ENCODE peak calls at places on chromosomes 6 and 20, in six cellular contexts. One of them, this sample, is unnamed.

GRCh38 chr6:16334671-16335070 is 96.3 kb downstream of the GMPR start:
- DNase-seq in AG08396: peak
- DNase-seq in activated CD8-positive, alpha-beta memory T cell treated with anti-CD3 and anti-CD28 coated beads for 4 hours: no peak
- DNase-seq in Calu3: no peak
- DNase-seq in OCI-LY7: no peak
- DNase-seq in mesothelial cell of epicardium: no peak
- DNase-seq in this sample: peak

GRCh38 chr6:128806274-128806673 is 76.7 kb upstream of the LAMA2 start:
- DNase-seq in AG08396: no peak
- DNase-seq in activated CD8-positive, alpha-beta memory T cell treated with anti-CD3 and anti-CD28 coated beads for 4 hours: no peak
- DNase-seq in Calu3: no peak
- DNase-seq in OCI-LY7: no peak
- DNase-seq in mesothelial cell of epicardium: no peak
- DNase-seq in this sample: peak

GRCh38 chr6:56866917-56867522 is 87.9 kb upstream of the BEND6 start:
- DNase-seq in AG08396: no peak
- DNase-seq in activated CD8-positive, alpha-beta memory T cell treated with anti-CD3 and anti-CD28 coated beads for 4 hours: no peak
- DNase-seq in Calu3: no peak
- DNase-seq in OCI-LY7: no peak
- DNase-seq in mesothelial cell of epicardium: no peak
- DNase-seq in this sample: no peak

GRCh38 chr20:9555781-9556180 is 41.4 kb downstream of the LAMP5 start:
- DNase-seq in AG08396: peak
- DNase-seq in activated CD8-positive, alpha-beta memory T cell treated with anti-CD3 and anti-CD28 coated beads for 4 hours: no peak
- DNase-seq in Calu3: no peak
- DNase-seq in OCI-LY7: no peak
- DNase-seq in mesothelial cell of epicardium: no peak
- DNase-seq in this sample: no peak

GRCh38 chr6:31896856-31897611 is 464 bp downstream of the EHMT2 start:
- DNase-seq in AG08396: no peak
- DNase-seq in activated CD8-positive, alpha-beta memory T cell treated with anti-CD3 and anti-CD28 coated beads for 4 hours: no peak
- DNase-seq in Calu3: no peak
- DNase-seq in OCI-LY7: peak
- DNase-seq in mesothelial cell of epicardium: no peak
- DNase-seq in this sample: no peak

GRCh38 chr20:39188264-39188765 is 226.2 kb downstream of the DHX35 start:
- DNase-seq in AG08396: no peak
- DNase-seq in activated CD8-positive, alpha-beta memory T cell treated with anti-CD3 and anti-CD28 coated beads for 4 hours: no peak
- DNase-seq in Calu3: no peak
- DNase-seq in OCI-LY7: no peak
- DNase-seq in mesothelial cell of epicardium: no peak
- DNase-seq in this sample: no peak

GRCh38 chr20:3901028-3901746 is 12.0 kb downstream of the PANK2 start:
- DNase-seq in AG08396: no peak
- DNase-seq in activated CD8-positive, alpha-beta memory T cell treated with anti-CD3 and anti-CD28 coated beads for 4 hours: no peak
- DNase-seq in Calu3: no peak
- DNase-seq in OCI-LY7: no peak
- DNase-seq in mesothelial cell of epicardium: no peak
- DNase-seq in this sample: no peak

GRCh38 chr6:30103630-30104179 is 9.2 kb downstream of the TRIM31 start:
- DNase-seq in AG08396: no peak
- DNase-seq in activated CD8-positive, alpha-beta memory T cell treated with anti-CD3 and anti-CD28 coated beads for 4 hours: no peak
- DNase-seq in Calu3: no peak
- DNase-seq in OCI-LY7: no peak
- DNase-seq in mesothelial cell of epicardium: no peak
- DNase-seq in this sample: no peak

GRCh38 chr6:132483779-132484679 is 28.9 kb downstream of the STX7 start:
- DNase-seq in AG08396: peak
- DNase-seq in activated CD8-positive, alpha-beta memory T cell treated with anti-CD3 and anti-CD28 coated beads for 4 hours: peak
- DNase-seq in Calu3: peak
- DNase-seq in OCI-LY7: peak
- DNase-seq in mesothelial cell of epicardium: no peak
- DNase-seq in this sample: peak

GRCh38 chr6:133526436-133526835 is 285.3 kb downstream of the EYA4 start:
- DNase-seq in AG08396: no peak
- DNase-seq in activated CD8-positive, alpha-beta memory T cell treated with anti-CD3 and anti-CD28 coated beads for 4 hours: no peak
- DNase-seq in Calu3: no peak
- DNase-seq in OCI-LY7: no peak
- DNase-seq in mesothelial cell of epicardium: no peak
- DNase-seq in this sample: no peak

GRCh38 chr20:63942250-63943006 is 13.8 kb downstream of the UCKL1 start:
- DNase-seq in AG08396: peak
- DNase-seq in activated CD8-positive, alpha-beta memory T cell treated with anti-CD3 and anti-CD28 coated beads for 4 hours: no peak
- DNase-seq in Calu3: peak
- DNase-seq in OCI-LY7: peak
- DNase-seq in mesothelial cell of epicardium: no peak
- DNase-seq in this sample: no peak

GRCh38 chr6:14835122-14835521 is 410.7 kb upstream of the JARID2 start:
- DNase-seq in AG08396: no peak
- DNase-seq in activated CD8-positive, alpha-beta memory T cell treated with anti-CD3 and anti-CD28 coated beads for 4 hours: no peak
- DNase-seq in Calu3: no peak
- DNase-seq in OCI-LY7: no peak
- DNase-seq in mesothelial cell of epicardium: no peak
- DNase-seq in this sample: no peak

GRCh38 chr6:139290787-139291294 is 957 bp downstream of the TXLNB start:
- DNase-seq in AG08396: peak
- DNase-seq in activated CD8-positive, alpha-beta memory T cell treated with anti-CD3 and anti-CD28 coated beads for 4 hours: no peak
- DNase-seq in Calu3: no peak
- DNase-seq in OCI-LY7: peak
- DNase-seq in mesothelial cell of epicardium: no peak
- DNase-seq in this sample: peak

GRCh38 chr20:50872562-50873288 is 58.5 kb downstream of the ADNP start:
- DNase-seq in AG08396: no peak
- DNase-seq in activated CD8-positive, alpha-beta memory T cell treated with anti-CD3 and anti-CD28 coated beads for 4 hours: no peak
- DNase-seq in Calu3: no peak
- DNase-seq in OCI-LY7: no peak
- DNase-seq in mesothelial cell of epicardium: no peak
- DNase-seq in this sample: no peak

GRCh38 chr6:106254636-106255035 is 70.9 kb downstream of the ATG5 start:
- DNase-seq in AG08396: no peak
- DNase-seq in activated CD8-positive, alpha-beta memory T cell treated with anti-CD3 and anti-CD28 coated beads for 4 hours: no peak
- DNase-seq in Calu3: no peak
- DNase-seq in OCI-LY7: no peak
- DNase-seq in mesothelial cell of epicardium: no peak
- DNase-seq in this sample: no peak

GRCh38 chr20:1334761-1335160 is 5.8 kb upstream of the SDCBP2 start:
- DNase-seq in AG08396: no peak
- DNase-seq in activated CD8-positive, alpha-beta memory T cell treated with anti-CD3 and anti-CD28 coated beads for 4 hours: no peak
- DNase-seq in Calu3: no peak
- DNase-seq in OCI-LY7: peak
- DNase-seq in mesothelial cell of epicardium: no peak
- DNase-seq in this sample: no peak

GRCh38 chr6:7921582-7922199 is 11.1 kb upstream of the TXNDC5 start:
- DNase-seq in AG08396: no peak
- DNase-seq in activated CD8-positive, alpha-beta memory T cell treated with anti-CD3 and anti-CD28 coated beads for 4 hours: no peak
- DNase-seq in Calu3: no peak
- DNase-seq in OCI-LY7: no peak
- DNase-seq in mesothelial cell of epicardium: no peak
- DNase-seq in this sample: no peak

GRCh38 chr6:47687432-47687831 is 10.9 kb upstream of the ADGRF4 start:
- DNase-seq in AG08396: no peak
- DNase-seq in activated CD8-positive, alpha-beta memory T cell treated with anti-CD3 and anti-CD28 coated beads for 4 hours: no peak
- DNase-seq in Calu3: no peak
- DNase-seq in OCI-LY7: no peak
- DNase-seq in mesothelial cell of epicardium: no peak
- DNase-seq in this sample: no peak

GRCh38 chr20:5642155-5642981 is 107.8 kb upstream of the SHLD1 start:
- DNase-seq in AG08396: no peak
- DNase-seq in activated CD8-positive, alpha-beta memory T cell treated with anti-CD3 and anti-CD28 coated beads for 4 hours: no peak
- DNase-seq in Calu3: no peak
- DNase-seq in OCI-LY7: no peak
- DNase-seq in mesothelial cell of epicardium: no peak
- DNase-seq in this sample: no peak

GRCh38 chr6:111480988-111481830 is 1.8 kb downstream of the REV3L start:
- DNase-seq in AG08396: no peak
- DNase-seq in activated CD8-positive, alpha-beta memory T cell treated with anti-CD3 and anti-CD28 coated beads for 4 hours: no peak
- DNase-seq in Calu3: no peak
- DNase-seq in OCI-LY7: peak
- DNase-seq in mesothelial cell of epicardium: no peak
- DNase-seq in this sample: no peak

GRCh38 chr6:10421508-10422281 is 6.8 kb upstream of the TFAP2A start:
- DNase-seq in AG08396: no peak
- DNase-seq in activated CD8-positive, alpha-beta memory T cell treated with anti-CD3 and anti-CD28 coated beads for 4 hours: no peak
- DNase-seq in Calu3: no peak
- DNase-seq in OCI-LY7: no peak
- DNase-seq in mesothelial cell of epicardium: no peak
- DNase-seq in this sample: no peak

GRCh38 chr20:31967830-31968249 is at the start of gene XKR7:
- DNase-seq in AG08396: no peak
- DNase-seq in activated CD8-positive, alpha-beta memory T cell treated with anti-CD3 and anti-CD28 coated beads for 4 hours: no peak
- DNase-seq in Calu3: no peak
- DNase-seq in OCI-LY7: no peak
- DNase-seq in mesothelial cell of epicardium: no peak
- DNase-seq in this sample: no peak

GRCh38 chr6:114650891-114651290 is 308.1 kb upstream of the HS3ST5 start:
- DNase-seq in AG08396: no peak
- DNase-seq in activated CD8-positive, alpha-beta memory T cell treated with anti-CD3 and anti-CD28 coated beads for 4 hours: no peak
- DNase-seq in Calu3: no peak
- DNase-seq in OCI-LY7: no peak
- DNase-seq in mesothelial cell of epicardium: no peak
- DNase-seq in this sample: peak